ENCODE peak calls at places on chromosomes 4 and X, in eight cellular contexts. One of them, this sample, is unnamed.

GRCh38 chr4:153122855-153123254 is 81.4 kb upstream of the TRIM2 start:
- DNase-seq in astrocyte of the spinal cord: no peak
- DNase-seq in cardiac muscle cell: no peak
- DNase-seq in fibroblast of mammary gland: no peak
- DNase-seq in GM23338: no peak
- DNase-seq in A549: no peak
- DNase-seq in fibroblast of lung: no peak
- DNase-seq in bronchial epithelial cell: no peak
- DNase-seq in this sample: no peak

GRCh38 chr4:76780781-76781697 is 116.9 kb downstream of the SOWAHB start:
- DNase-seq in astrocyte of the spinal cord: no peak
- DNase-seq in cardiac muscle cell: no peak
- DNase-seq in fibroblast of mammary gland: no peak
- DNase-seq in GM23338: no peak
- DNase-seq in A549: no peak
- DNase-seq in fibroblast of lung: no peak
- DNase-seq in bronchial epithelial cell: no peak
- DNase-seq in this sample: no peak

GRCh38 chr4:141548791-141549190 is 87.6 kb upstream of the IL15 start:
- DNase-seq in astrocyte of the spinal cord: no peak
- DNase-seq in cardiac muscle cell: no peak
- DNase-seq in fibroblast of mammary gland: no peak
- DNase-seq in GM23338: no peak
- DNase-seq in A549: no peak
- DNase-seq in fibroblast of lung: peak; percentile 33
- DNase-seq in bronchial epithelial cell: no peak
- DNase-seq in this sample: no peak

GRCh38 chr4:176002007-176002623 is 63.5 kb upstream of the WDR17 start:
- DNase-seq in astrocyte of the spinal cord: no peak
- DNase-seq in cardiac muscle cell: peak; percentile 78
- DNase-seq in fibroblast of mammary gland: no peak
- DNase-seq in GM23338: peak; percentile 78
- DNase-seq in A549: peak; percentile 33
- DNase-seq in fibroblast of lung: peak; percentile 31
- DNase-seq in bronchial epithelial cell: no peak
- DNase-seq in this sample: no peak

GRCh38 chrX:74736450-74736849 is 122.0 kb upstream of the RLIM start:
- DNase-seq in astrocyte of the spinal cord: no peak
- DNase-seq in cardiac muscle cell: no peak
- DNase-seq in fibroblast of mammary gland: no peak
- DNase-seq in GM23338: no peak
- DNase-seq in A549: no peak
- DNase-seq in fibroblast of lung: no peak
- DNase-seq in bronchial epithelial cell: no peak
- DNase-seq in this sample: no peak

GRCh38 chrX:52420824-52421443 is 52.1 kb downstream of the XAGE2 start:
- DNase-seq in astrocyte of the spinal cord: no peak
- DNase-seq in cardiac muscle cell: no peak
- DNase-seq in fibroblast of mammary gland: peak; percentile 73
- DNase-seq in GM23338: no peak
- DNase-seq in A549: no peak
- DNase-seq in fibroblast of lung: no peak
- DNase-seq in bronchial epithelial cell: peak; percentile 0
- DNase-seq in this sample: peak; percentile 78

GRCh38 chrX:148156986-148157385 is 175.8 kb downstream of the FMR1NB start:
- DNase-seq in astrocyte of the spinal cord: no peak
- DNase-seq in cardiac muscle cell: no peak
- DNase-seq in fibroblast of mammary gland: no peak
- DNase-seq in GM23338: no peak
- DNase-seq in A549: no peak
- DNase-seq in fibroblast of lung: no peak
- DNase-seq in bronchial epithelial cell: no peak
- DNase-seq in this sample: no peak

GRCh38 chr4:2340272-2341061 is 78.0 kb downstream of the ZFYVE28 start:
- DNase-seq in astrocyte of the spinal cord: no peak
- DNase-seq in cardiac muscle cell: no peak
- DNase-seq in fibroblast of mammary gland: no peak
- DNase-seq in GM23338: no peak
- DNase-seq in A549: no peak
- DNase-seq in fibroblast of lung: no peak
- DNase-seq in bronchial epithelial cell: no peak
- DNase-seq in this sample: no peak

GRCh38 chr4:87108142-87108546 is 112.3 kb downstream of the KLHL8 start:
- DNase-seq in astrocyte of the spinal cord: peak; percentile 88
- DNase-seq in cardiac muscle cell: no peak
- DNase-seq in fibroblast of mammary gland: peak; percentile 95
- DNase-seq in GM23338: no peak
- DNase-seq in A549: peak; percentile 18
- DNase-seq in fibroblast of lung: peak; percentile 87
- DNase-seq in bronchial epithelial cell: peak; percentile 85
- DNase-seq in this sample: peak; percentile 85

GRCh38 chr4:1575418-1576199 is 108.5 kb downstream of the FAM53A start:
- DNase-seq in astrocyte of the spinal cord: no peak
- DNase-seq in cardiac muscle cell: no peak
- DNase-seq in fibroblast of mammary gland: no peak
- DNase-seq in GM23338: no peak
- DNase-seq in A549: no peak
- DNase-seq in fibroblast of lung: no peak
- DNase-seq in bronchial epithelial cell: no peak
- DNase-seq in this sample: no peak

GRCh38 chr4:141713185-141713584 is 76.8 kb downstream of the IL15 start:
- DNase-seq in astrocyte of the spinal cord: no peak
- DNase-seq in cardiac muscle cell: no peak
- DNase-seq in fibroblast of mammary gland: peak; percentile 6
- DNase-seq in GM23338: no peak
- DNase-seq in A549: no peak
- DNase-seq in fibroblast of lung: peak; percentile 38
- DNase-seq in bronchial epithelial cell: no peak
- DNase-seq in this sample: peak; percentile 1

GRCh38 chrX:7146703-7147430 is 645 bp upstream of the STS start:
- DNase-seq in astrocyte of the spinal cord: peak; percentile 16
- DNase-seq in cardiac muscle cell: no peak
- DNase-seq in fibroblast of mammary gland: peak; percentile 38
- DNase-seq in GM23338: no peak
- DNase-seq in A549: no peak
- DNase-seq in fibroblast of lung: no peak
- DNase-seq in bronchial epithelial cell: no peak
- DNase-seq in this sample: peak; percentile 44

GRCh38 chr4:105457997-105458396 is 15.9 kb downstream of the PPA2 start:
- DNase-seq in astrocyte of the spinal cord: no peak
- DNase-seq in cardiac muscle cell: no peak
- DNase-seq in fibroblast of mammary gland: peak; percentile 17
- DNase-seq in GM23338: no peak
- DNase-seq in A549: no peak
- DNase-seq in fibroblast of lung: peak; percentile 36
- DNase-seq in bronchial epithelial cell: no peak
- DNase-seq in this sample: peak; percentile 32

GRCh38 chrX:104281564-104281963 is 26.8 kb upstream of the ESX1 start:
- DNase-seq in astrocyte of the spinal cord: no peak
- DNase-seq in cardiac muscle cell: no peak
- DNase-seq in fibroblast of mammary gland: no peak
- DNase-seq in GM23338: no peak
- DNase-seq in A549: no peak
- DNase-seq in fibroblast of lung: no peak
- DNase-seq in bronchial epithelial cell: peak; percentile 42
- DNase-seq in this sample: no peak

GRCh38 chr4:139229534-139230039 is 50.4 kb downstream of the MGARP start:
- DNase-seq in astrocyte of the spinal cord: peak; percentile 72
- DNase-seq in cardiac muscle cell: peak; percentile 54
- DNase-seq in fibroblast of mammary gland: peak; percentile 72
- DNase-seq in GM23338: peak; percentile 79
- DNase-seq in A549: peak; percentile 29
- DNase-seq in fibroblast of lung: peak; percentile 43
- DNase-seq in bronchial epithelial cell: peak; percentile 56
- DNase-seq in this sample: peak; percentile 84

GRCh38 chr4:154529737-154530136 is 20.5 kb downstream of the PLRG1 start:
- DNase-seq in astrocyte of the spinal cord: no peak
- DNase-seq in cardiac muscle cell: no peak
- DNase-seq in fibroblast of mammary gland: peak; percentile 27
- DNase-seq in GM23338: no peak
- DNase-seq in A549: no peak
- DNase-seq in fibroblast of lung: peak; percentile 45
- DNase-seq in bronchial epithelial cell: peak; percentile 95
- DNase-seq in this sample: peak; percentile 10

GRCh38 chr4:185033950-185034349 is 15.7 kb downstream of the HELT start:
- DNase-seq in astrocyte of the spinal cord: no peak
- DNase-seq in cardiac muscle cell: no peak
- DNase-seq in fibroblast of mammary gland: peak; percentile 38
- DNase-seq in GM23338: no peak
- DNase-seq in A549: no peak
- DNase-seq in fibroblast of lung: no peak
- DNase-seq in bronchial epithelial cell: no peak
- DNase-seq in this sample: no peak

GRCh38 chr4:103032575-103032974 is 13.1 kb upstream of the SLC9B1 start:
- DNase-seq in astrocyte of the spinal cord: peak; percentile 23
- DNase-seq in cardiac muscle cell: peak; percentile 62
- DNase-seq in fibroblast of mammary gland: peak; percentile 31
- DNase-seq in GM23338: peak; percentile 93
- DNase-seq in A549: no peak
- DNase-seq in fibroblast of lung: peak; percentile 13
- DNase-seq in bronchial epithelial cell: peak; percentile 51
- DNase-seq in this sample: peak; percentile 21

DNA sequence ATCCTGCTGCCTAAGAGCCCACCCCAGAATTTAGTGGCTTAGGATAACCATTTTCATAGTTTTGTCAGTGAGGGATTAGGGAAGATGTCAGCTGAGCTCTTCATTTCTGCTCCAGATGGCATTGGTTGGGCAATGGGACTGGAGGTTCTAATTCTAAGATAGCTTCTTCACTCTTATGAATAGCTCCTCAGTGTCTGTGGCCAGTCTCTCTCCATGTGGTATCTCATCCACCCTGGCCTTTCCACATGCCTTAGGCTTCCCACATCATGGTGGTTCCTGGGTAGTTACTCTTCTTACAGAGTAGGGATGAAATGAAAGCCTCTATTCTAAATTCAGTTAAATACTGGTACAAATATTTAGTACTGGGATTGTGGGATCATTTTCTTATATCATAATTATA is 31.3 kb downstream of the REPS2 start:
- DNase-seq in astrocyte of the spinal cord: no peak
- DNase-seq in cardiac muscle cell: no peak
- DNase-seq in fibroblast of mammary gland: no peak
- DNase-seq in GM23338: no peak
- DNase-seq in A549: no peak
- DNase-seq in fibroblast of lung: no peak
- DNase-seq in bronchial epithelial cell: no peak
- DNase-seq in this sample: no peak
- TF ChIP-seq CTCF in astrocyte of the spinal cord: no peak
- TF ChIP-seq CTCF in cardiac muscle cell: no peak
- TF ChIP-seq CTCF in fibroblast of mammary gland: no peak
- TF ChIP-seq CTCF in GM23338: no peak
- TF ChIP-seq CTCF in A549: no peak
- TF ChIP-seq CTCF in fibroblast of lung: no peak
- TF ChIP-seq CTCF in bronchial epithelial cell: no peak
- TF ChIP-seq CTCF in this sample: no peak

GRCh38 chr4:72365016-72365415 is 204.0 kb downstream of the ADAMTS3 start:
- DNase-seq in astrocyte of the spinal cord: no peak
- DNase-seq in cardiac muscle cell: no peak
- DNase-seq in fibroblast of mammary gland: no peak
- DNase-seq in GM23338: no peak
- DNase-seq in A549: no peak
- DNase-seq in fibroblast of lung: no peak
- DNase-seq in bronchial epithelial cell: no peak
- DNase-seq in this sample: no peak

GRCh38 chr4:72365981-72366380 is 203.0 kb downstream of the ADAMTS3 start:
- DNase-seq in astrocyte of the spinal cord: no peak
- DNase-seq in cardiac muscle cell: no peak
- DNase-seq in fibroblast of mammary gland: no peak
- DNase-seq in GM23338: no peak
- DNase-seq in A549: no peak
- DNase-seq in fibroblast of lung: no peak
- DNase-seq in bronchial epithelial cell: no peak
- DNase-seq in this sample: no peak

DNA sequence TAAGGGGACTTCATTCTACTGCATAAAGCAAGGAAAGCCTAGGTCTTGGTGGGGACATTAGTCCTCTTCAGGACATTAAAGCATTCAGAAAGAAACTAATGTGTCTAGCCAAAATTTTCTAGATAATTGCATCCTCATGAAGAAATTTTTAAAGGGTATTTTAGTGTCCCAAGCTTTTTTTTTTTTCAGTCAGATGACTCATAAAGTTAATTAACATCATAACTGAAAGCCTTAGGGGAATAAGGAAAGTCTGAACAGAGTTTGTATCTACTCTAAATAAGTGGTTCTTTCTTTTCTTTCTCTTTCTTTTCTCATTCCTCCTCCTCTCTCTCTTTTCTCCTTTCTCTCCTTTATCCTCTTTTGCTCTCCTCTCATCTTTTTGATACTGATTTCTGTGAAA is 202.4 kb downstream of the ADAMTS3 start:
- DNase-seq in astrocyte of the spinal cord: no peak
- DNase-seq in cardiac muscle cell: no peak
- DNase-seq in fibroblast of mammary gland: peak; percentile 40
- DNase-seq in GM23338: no peak
- DNase-seq in A549: no peak
- DNase-seq in fibroblast of lung: no peak
- DNase-seq in bronchial epithelial cell: peak; percentile 15
- DNase-seq in this sample: no peak
- H3K4me3 ChIP-seq in astrocyte of the spinal cord: no peak overlapping the region
- H3K4me3 ChIP-seq in cardiac muscle cell: no peak overlapping the region
- H3K4me3 ChIP-seq in fibroblast of mammary gland: no peak overlapping the region
- H3K4me3 ChIP-seq in GM23338: no peak overlapping the region
- H3K4me3 ChIP-seq in A549: no peak overlapping the region
- H3K4me3 ChIP-seq in fibroblast of lung: no peak overlapping the region
- H3K4me3 ChIP-seq in bronchial epithelial cell: no peak overlapping the region
- H3K4me3 ChIP-seq in this sample: no peak overlapping the region

DNA sequence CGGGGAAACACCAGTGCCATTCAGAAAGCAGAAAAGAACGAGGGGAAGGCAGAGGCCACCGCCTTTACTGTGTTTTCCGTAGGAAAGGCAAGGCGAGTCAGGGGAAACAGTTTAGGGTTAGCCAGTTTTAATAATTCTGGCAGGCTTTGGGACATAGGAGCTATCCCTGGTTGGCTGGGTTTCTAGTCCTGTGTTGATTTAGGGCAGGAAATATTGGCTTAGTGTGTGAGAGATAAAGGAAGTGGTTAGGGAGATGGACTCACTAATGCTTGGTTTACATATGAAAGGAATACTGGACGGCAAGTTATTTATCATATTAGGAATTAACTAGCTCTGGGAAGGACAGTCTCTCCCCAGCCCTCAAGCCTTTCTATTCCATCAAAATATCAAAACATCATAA is 53.1 kb downstream of the SYNPO2 start:
- DNase-seq in astrocyte of the spinal cord: peak; percentile 16
- DNase-seq in cardiac muscle cell: no peak
- DNase-seq in fibroblast of mammary gland: peak; percentile 66
- DNase-seq in GM23338: no peak
- DNase-seq in A549: no peak
- DNase-seq in fibroblast of lung: peak; percentile 39
- DNase-seq in bronchial epithelial cell: no peak
- DNase-seq in this sample: peak; percentile 35
- TF ChIP-seq CTCF in astrocyte of the spinal cord: no peak
- TF ChIP-seq CTCF in cardiac muscle cell: no peak
- TF ChIP-seq CTCF in fibroblast of mammary gland: no peak
- TF ChIP-seq CTCF in GM23338: no peak
- TF ChIP-seq CTCF in A549: no peak
- TF ChIP-seq CTCF in fibroblast of lung: no peak
- TF ChIP-seq CTCF in bronchial epithelial cell: no peak
- TF ChIP-seq CTCF in this sample: no peak

DNA sequence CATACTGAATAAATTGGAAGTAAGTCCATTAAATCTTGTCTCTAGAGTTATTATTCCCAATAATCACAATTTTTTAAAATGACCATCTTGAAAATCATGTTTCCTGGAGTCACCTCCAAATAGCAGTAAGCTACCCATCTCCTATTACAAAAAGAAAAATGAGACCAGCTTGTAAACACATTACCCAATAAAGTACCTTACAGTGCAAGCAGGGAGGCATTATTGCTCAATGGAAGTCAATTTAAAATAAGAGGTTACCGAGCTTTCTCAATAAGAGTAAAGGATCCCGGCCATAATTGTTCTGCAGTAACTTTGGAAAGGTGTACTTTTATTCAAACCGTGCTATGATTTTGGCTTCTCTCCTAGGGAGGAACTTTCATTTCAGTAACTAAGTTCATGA is 78.0 kb downstream of the DMD start:
- DNase-seq in astrocyte of the spinal cord: no peak
- DNase-seq in cardiac muscle cell: no peak
- DNase-seq in fibroblast of mammary gland: no peak
- DNase-seq in GM23338: no peak
- DNase-seq in A549: no peak
- DNase-seq in fibroblast of lung: no peak
- DNase-seq in bronchial epithelial cell: no peak
- DNase-seq in this sample: no peak
- H3K4me3 ChIP-seq in astrocyte of the spinal cord: no peak overlapping the region
- H3K4me3 ChIP-seq in cardiac muscle cell: no peak overlapping the region
- H3K4me3 ChIP-seq in fibroblast of mammary gland: no peak overlapping the region
- H3K4me3 ChIP-seq in GM23338: no peak overlapping the region
- H3K4me3 ChIP-seq in A549: no peak overlapping the region
- H3K4me3 ChIP-seq in fibroblast of lung: no peak overlapping the region
- H3K4me3 ChIP-seq in bronchial epithelial cell: no peak overlapping the region
- H3K4me3 ChIP-seq in this sample: no peak overlapping the region